ENCODE peak calls at places on chromosomes 4 and X, in five cellular contexts. One of them, this sample, is unnamed.

GRCh38 chrX:103310592-103311400 is at the start of gene BEX2:
- DNase-seq in NCI-H2227 treated with DMSO at 0.1 percent for 48 hours: peak
- DNase-seq in right cardiac atrium: peak
- DNase-seq in activated T-cell treated with anti-CD3 and anti-CD28 coated beads for 1 hour: peak
- DNase-seq in AG09319: no peak
- DNase-seq in this sample: no peak

GRCh38 chrX:118271770-118272169 is 74.1 kb upstream of the WDR44 start:
- DNase-seq in NCI-H2227 treated with DMSO at 0.1 percent for 48 hours: no peak
- DNase-seq in right cardiac atrium: no peak
- DNase-seq in activated T-cell treated with anti-CD3 and anti-CD28 coated beads for 1 hour: no peak
- DNase-seq in AG09319: peak
- DNase-seq in this sample: peak

GRCh38 chr4:164783966-164784365 is 30.0 kb downstream of the SMIM31 start:
- DNase-seq in NCI-H2227 treated with DMSO at 0.1 percent for 48 hours: no peak
- DNase-seq in right cardiac atrium: no peak
- DNase-seq in activated T-cell treated with anti-CD3 and anti-CD28 coated beads for 1 hour: no peak
- DNase-seq in AG09319: no peak
- DNase-seq in this sample: no peak

GRCh38 chr4:154439224-154439623 is 52.4 kb downstream of the DCHS2 start:
- DNase-seq in NCI-H2227 treated with DMSO at 0.1 percent for 48 hours: no peak
- DNase-seq in right cardiac atrium: no peak
- DNase-seq in activated T-cell treated with anti-CD3 and anti-CD28 coated beads for 1 hour: no peak
- DNase-seq in AG09319: no peak
- DNase-seq in this sample: no peak

GRCh38 chr4:182280439-182281111 is 37.4 kb downstream of the TENM3 start:
- DNase-seq in NCI-H2227 treated with DMSO at 0.1 percent for 48 hours: no peak
- DNase-seq in right cardiac atrium: no peak
- DNase-seq in activated T-cell treated with anti-CD3 and anti-CD28 coated beads for 1 hour: no peak
- DNase-seq in AG09319: no peak
- DNase-seq in this sample: peak

GRCh38 chr4:48483006-48483776 is at the start of gene SLC10A4:
- DNase-seq in NCI-H2227 treated with DMSO at 0.1 percent for 48 hours: peak
- DNase-seq in right cardiac atrium: peak
- DNase-seq in activated T-cell treated with anti-CD3 and anti-CD28 coated beads for 1 hour: no peak
- DNase-seq in AG09319: no peak
- DNase-seq in this sample: no peak

GRCh38 chr4:154004859-154005520 is 216.1 kb upstream of the SFRP2 start:
- DNase-seq in NCI-H2227 treated with DMSO at 0.1 percent for 48 hours: no peak
- DNase-seq in right cardiac atrium: no peak
- DNase-seq in activated T-cell treated with anti-CD3 and anti-CD28 coated beads for 1 hour: no peak
- DNase-seq in AG09319: peak
- DNase-seq in this sample: no peak

GRCh38 chr4:88659061-88659889 is 38.4 kb downstream of the NAP1L5 start:
- DNase-seq in NCI-H2227 treated with DMSO at 0.1 percent for 48 hours: peak
- DNase-seq in right cardiac atrium: peak
- DNase-seq in activated T-cell treated with anti-CD3 and anti-CD28 coated beads for 1 hour: no peak
- DNase-seq in AG09319: no peak
- DNase-seq in this sample: peak

This sample was measured in IMR-90.